ENCODE peak calls at places on chromosome 14, in seven cellular contexts. U is naive B cell; L is nephron progenitor cell; Y is left ventricle myocardium superior; Z is iPS-NIHi11; J is A172; W is activated T-helper 9 cell treated with anti-CD3 and anti-CD28 coated beads, Interleukin-2, amount 50 U/mL, for 16 hours. P is an unnamed sample.

GRCh38 chr14:73758392-73759182 is 44.4 kb upstream of the PNMA1 start:
- DNase-seq in J (peak; percentile 56), U (peak; percentile 93), W (peak; percentile 68), Y (peak; percentile 77), Z (peak; percentile 88), L (peak; percentile 75), P (no peak)

GRCh38 chr14:90624732-90625444 is 191.3 kb downstream of the TTC7B start:
- DNase-seq in J (peak; percentile 40), L (peak; percentile 31), W (no peak), U (no peak), Z (peak; percentile 39), Y (no peak), P (no peak)

GRCh38 chr14:39781466-39781865 is 349.2 kb upstream of the FBXO33 start:
- DNase-seq in Z (no peak), Y (no peak), L (no peak), W (no peak), U (no peak), J (no peak), P (no peak)

GRCh38 chr14:99755629-99756603 is 37.3 kb upstream of the EML1 start:
- DNase-seq in U (no peak), Y (peak; percentile 90), J (peak; percentile 86), Z (peak; percentile 65), W (no peak), L (no peak), P (peak; percentile 92)

GRCh38 chr14:104036250-104036649 is 49.2 kb upstream of the ASPG start:
- DNase-seq in Z (no peak), U (no peak), J (no peak), L (no peak), W (no peak), Y (no peak), P (no peak)

GRCh38 chr14:73460691-73461127 is 2.4 kb upstream of the NUMB start:
- DNase-seq in Z (no peak), W (no peak), Y (no peak), L (no peak), J (peak; percentile 14), U (no peak), P (no peak)

GRCh38 chr14:99595034-99595433 is 9.0 kb downstream of the CCDC85C start:
- DNase-seq in Y (no peak), U (no peak), W (peak; percentile 9), J (no peak), Z (no peak), L (no peak), P (no peak)

GRCh38 chr14:69101331-69101826 is 51.5 kb downstream of the DCAF5 start:
- DNase-seq in Z (peak; percentile 29), L (no peak), Y (no peak), J (peak; percentile 60), W (no peak), U (no peak), P (no peak)

GRCh38 chr14:95270203-95270602 is 49.5 kb downstream of the CLMN start:
- DNase-seq in L (no peak), Z (no peak), Y (no peak), W (no peak), J (no peak), U (no peak), P (no peak)

GRCh38 chr14:70785556-70785955 is 23.8 kb downstream of the MAP3K9 start:
- DNase-seq in Y (no peak), J (peak; percentile 19), L (no peak), U (no peak), Z (no peak), W (no peak), P (no peak)

GRCh38 chr14:100606687-100607610 is 19.7 kb upstream of the BEGAIN start:
- DNase-seq in L (no peak), J (no peak), U (no peak), Y (no peak), Z (no peak), W (no peak), P (no peak)

GRCh38 chr14:104316121-104316722 is 177.8 kb downstream of the KIF26A start:
- DNase-seq in Y (no peak), Z (no peak), W (no peak), J (no peak), L (no peak), U (no peak), P (peak; percentile 43)

GRCh38 chr14:100584056-100585031 is 2.9 kb downstream of the BEGAIN start:
- DNase-seq in W (no peak), Z (no peak), J (no peak), Y (peak; percentile 14), U (no peak), L (peak; percentile 1), P (no peak)

GRCh38 chr14:93946104-93946503 is 19.0 kb downstream of the FAM181A start:
- DNase-seq in Z (no peak), Y (peak; percentile 2), W (no peak), J (peak; percentile 77), L (no peak), U (no peak), P (no peak)

GRCh38 chr14:34208532-34208931 is 253.5 kb downstream of the SPTSSA start:
- DNase-seq in Z (no peak), L (no peak), W (no peak), Y (no peak), U (no peak), J (no peak), P (no peak)

GRCh38 chr14:20652996-20653975 is 11.8 kb upstream of the OR6S1 start:
- DNase-seq in L (peak; percentile 64), Y (no peak), W (no peak), J (no peak), Z (peak; percentile 53), U (no peak), P (peak; percentile 36)

GRCh38 chr14:58918066-58918465 is 270.4 kb upstream of the DAAM1 start:
- DNase-seq in Y (no peak), U (no peak), L (no peak), Z (no peak), J (no peak), W (no peak), P (no peak)

GRCh38 chr14:79989990-79990389 is 221.3 kb downstream of the DIO2 start:
- DNase-seq in J (no peak), Y (no peak), U (no peak), L (no peak), Z (no peak), W (no peak), P (no peak)